ENCODE peak calls at places on chromosomes 4 and X, in eight cellular contexts. One of them, this sample, is unnamed.

GRCh38 chrX:17559728-17560379 is 177.4 kb upstream of the SCML1 start:
- DNase-seq in HCT116: peak
- DNase-seq in ovary: no peak
- DNase-seq in IMR-90: peak
- DNase-seq in thoracic aorta: no peak
- DNase-seq in cardiac fibroblast: peak
- DNase-seq in pancreas: no peak
- DNase-seq in GM06990: no peak
- DNase-seq in this sample: no peak

GRCh38 chr4:5707366-5708133 is 809 bp downstream of the EVC2 start:
- DNase-seq in HCT116: no peak
- DNase-seq in ovary: no peak
- DNase-seq in IMR-90: no peak
- DNase-seq in thoracic aorta: no peak
- DNase-seq in cardiac fibroblast: peak
- DNase-seq in pancreas: no peak
- DNase-seq in GM06990: peak
- DNase-seq in this sample: no peak

GRCh38 chr4:82833696-82834313 is 35.2 kb upstream of the SCD5 start:
- DNase-seq in HCT116: no peak
- DNase-seq in ovary: no peak
- DNase-seq in IMR-90: peak
- DNase-seq in thoracic aorta: no peak
- DNase-seq in cardiac fibroblast: peak
- DNase-seq in pancreas: no peak
- DNase-seq in GM06990: no peak
- DNase-seq in this sample: peak

GRCh38 chrX:54180403-54180802 is 2.7 kb downstream of the FAM120C start:
- DNase-seq in HCT116: no peak
- DNase-seq in ovary: no peak
- DNase-seq in IMR-90: peak
- DNase-seq in thoracic aorta: no peak
- DNase-seq in cardiac fibroblast: peak
- DNase-seq in pancreas: no peak
- DNase-seq in GM06990: no peak
- DNase-seq in this sample: no peak

GRCh38 chr4:67451464-67451863 is 93.8 kb downstream of the CENPC start:
- DNase-seq in HCT116: no peak
- DNase-seq in ovary: no peak
- DNase-seq in IMR-90: peak
- DNase-seq in thoracic aorta: no peak
- DNase-seq in cardiac fibroblast: peak
- DNase-seq in pancreas: no peak
- DNase-seq in GM06990: no peak
- DNase-seq in this sample: no peak

GRCh38 chr4:6824071-6824470 is 41.5 kb downstream of the KIAA0232 start:
- DNase-seq in HCT116: no peak
- DNase-seq in ovary: no peak
- DNase-seq in IMR-90: peak
- DNase-seq in thoracic aorta: no peak
- DNase-seq in cardiac fibroblast: peak
- DNase-seq in pancreas: no peak
- DNase-seq in GM06990: no peak
- DNase-seq in this sample: no peak

GRCh38 chrX:101550362-101550761 is at the start of gene ARMCX1:
- DNase-seq in HCT116: no peak
- DNase-seq in ovary: peak
- DNase-seq in IMR-90: peak
- DNase-seq in thoracic aorta: peak
- DNase-seq in cardiac fibroblast: peak
- DNase-seq in pancreas: peak
- DNase-seq in GM06990: peak
- DNase-seq in this sample: no peak

GRCh38 chrX:9902651-9903050 is 64.5 kb upstream of the CLDN34 start:
- DNase-seq in HCT116: no peak
- DNase-seq in ovary: no peak
- DNase-seq in IMR-90: peak
- DNase-seq in thoracic aorta: no peak
- DNase-seq in cardiac fibroblast: no peak
- DNase-seq in pancreas: peak
- DNase-seq in GM06990: no peak
- DNase-seq in this sample: no peak

GRCh38 chr4:105050896-105051295 is 95.8 kb upstream of the TET2 start:
- DNase-seq in HCT116: no peak
- DNase-seq in ovary: no peak
- DNase-seq in IMR-90: peak
- DNase-seq in thoracic aorta: no peak
- DNase-seq in cardiac fibroblast: peak
- DNase-seq in pancreas: no peak
- DNase-seq in GM06990: no peak
- DNase-seq in this sample: no peak

GRCh38 chr4:57168986-57169385 is 58.8 kb upstream of the IGFBP7 start:
- DNase-seq in HCT116: no peak
- DNase-seq in ovary: no peak
- DNase-seq in IMR-90: no peak
- DNase-seq in thoracic aorta: no peak
- DNase-seq in cardiac fibroblast: no peak
- DNase-seq in pancreas: no peak
- DNase-seq in GM06990: no peak
- DNase-seq in this sample: no peak

GRCh38 chr4:155629831-155630425 is 36.7 kb upstream of the GUCY1A1 start:
- DNase-seq in HCT116: no peak
- DNase-seq in ovary: no peak
- DNase-seq in IMR-90: peak
- DNase-seq in thoracic aorta: no peak
- DNase-seq in cardiac fibroblast: no peak
- DNase-seq in pancreas: no peak
- DNase-seq in GM06990: no peak
- DNase-seq in this sample: no peak

GRCh38 chr4:8694226-8694625 is 101.7 kb downstream of the CPZ start:
- DNase-seq in HCT116: no peak
- DNase-seq in ovary: no peak
- DNase-seq in IMR-90: no peak
- DNase-seq in thoracic aorta: no peak
- DNase-seq in cardiac fibroblast: no peak
- DNase-seq in pancreas: no peak
- DNase-seq in GM06990: no peak
- DNase-seq in this sample: no peak

GRCh38 chr4:74640111-74640903 is 154.0 kb downstream of the BTC start:
- DNase-seq in HCT116: no peak
- DNase-seq in ovary: no peak
- DNase-seq in IMR-90: peak
- DNase-seq in thoracic aorta: no peak
- DNase-seq in cardiac fibroblast: peak
- DNase-seq in pancreas: no peak
- DNase-seq in GM06990: no peak
- DNase-seq in this sample: no peak

GRCh38 chr4:8303485-8304281 is 34.1 kb downstream of the HTRA3 start:
- DNase-seq in HCT116: peak
- DNase-seq in ovary: peak
- DNase-seq in IMR-90: peak
- DNase-seq in thoracic aorta: no peak
- DNase-seq in cardiac fibroblast: peak
- DNase-seq in pancreas: no peak
- DNase-seq in GM06990: no peak
- DNase-seq in this sample: peak

GRCh38 chr4:135120190-135120589 is 918.6 kb upstream of the PABPC4L start:
- DNase-seq in HCT116: no peak
- DNase-seq in ovary: no peak
- DNase-seq in IMR-90: peak
- DNase-seq in thoracic aorta: no peak
- DNase-seq in cardiac fibroblast: peak
- DNase-seq in pancreas: no peak
- DNase-seq in GM06990: no peak
- DNase-seq in this sample: no peak

GRCh38 chr4:18454349-18454748 is 432.8 kb upstream of the LCORL start:
- DNase-seq in HCT116: no peak
- DNase-seq in ovary: no peak
- DNase-seq in IMR-90: no peak
- DNase-seq in thoracic aorta: no peak
- DNase-seq in cardiac fibroblast: no peak
- DNase-seq in pancreas: no peak
- DNase-seq in GM06990: no peak
- DNase-seq in this sample: no peak

DNA sequence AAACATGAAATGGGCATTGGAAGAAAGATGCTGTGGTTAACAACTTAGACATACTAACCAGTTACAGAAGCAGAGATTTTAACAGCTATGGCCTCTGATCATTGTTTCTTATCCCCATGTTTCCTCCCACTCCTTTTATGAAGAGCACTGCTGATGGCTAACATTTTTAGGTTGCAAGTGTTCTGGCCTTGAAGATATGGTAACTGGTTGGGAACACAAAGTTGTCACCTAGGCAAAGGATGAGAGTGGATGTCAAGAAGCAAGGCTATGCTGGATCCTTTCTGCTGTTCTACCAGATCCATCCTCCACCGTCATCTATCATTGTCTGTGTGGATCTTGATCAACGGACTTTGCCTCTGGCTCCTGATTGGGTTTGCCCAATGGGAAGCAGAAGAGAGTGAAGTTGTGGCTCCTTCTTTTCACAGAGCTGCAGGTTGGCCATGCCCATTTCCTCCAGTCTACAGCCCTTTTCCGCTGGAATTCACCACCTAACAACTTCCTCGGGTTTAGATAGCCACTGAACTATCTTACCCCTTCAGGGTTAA is 48.9 kb upstream of the SPP1 start:
- DNase-seq in HCT116: no peak
- DNase-seq in ovary: no peak
- DNase-seq in IMR-90: no peak
- DNase-seq in thoracic aorta: no peak
- DNase-seq in cardiac fibroblast: no peak
- DNase-seq in pancreas: no peak
- DNase-seq in GM06990: no peak
- DNase-seq in this sample: no peak
- H3K4me3 ChIP-seq in HCT116: no peak
- H3K4me3 ChIP-seq in ovary: no peak
- H3K4me3 ChIP-seq in IMR-90: no peak
- H3K4me3 ChIP-seq in thoracic aorta: no peak
- H3K4me3 ChIP-seq in cardiac fibroblast: no peak
- H3K4me3 ChIP-seq in pancreas: no peak
- H3K4me3 ChIP-seq in GM06990: no peak
- H3K4me3 ChIP-seq in this sample: no peak

GRCh38 chrX:108699368-108699767 is 37.0 kb downstream of the IRS4 start:
- DNase-seq in HCT116: peak
- DNase-seq in ovary: no peak
- DNase-seq in IMR-90: peak
- DNase-seq in thoracic aorta: no peak
- DNase-seq in cardiac fibroblast: peak
- DNase-seq in pancreas: no peak
- DNase-seq in GM06990: peak
- DNase-seq in this sample: no peak
- TF ChIP-seq CTCF in HCT116: peak
- TF ChIP-seq CTCF in ovary: no peak
- TF ChIP-seq CTCF in IMR-90: peak
- TF ChIP-seq CTCF in thoracic aorta: no peak
- TF ChIP-seq CTCF in cardiac fibroblast: no peak
- TF ChIP-seq CTCF in pancreas: no peak
- TF ChIP-seq CTCF in GM06990: peak
- TF ChIP-seq CTCF in this sample: peak

GRCh38 chr4:30722916-30723270 is 2.7 kb downstream of the PCDH7 start:
- DNase-seq in HCT116: no peak
- DNase-seq in ovary: no peak
- DNase-seq in IMR-90: no peak
- DNase-seq in thoracic aorta: no peak
- DNase-seq in cardiac fibroblast: no peak
- DNase-seq in pancreas: peak
- DNase-seq in GM06990: peak
- DNase-seq in this sample: no peak

GRCh38 chr4:30726090-30726668 is 6.0 kb downstream of the PCDH7 start:
- DNase-seq in HCT116: no peak
- DNase-seq in ovary: no peak
- DNase-seq in IMR-90: no peak
- DNase-seq in thoracic aorta: no peak
- DNase-seq in cardiac fibroblast: no peak
- DNase-seq in pancreas: no peak
- DNase-seq in GM06990: no peak
- DNase-seq in this sample: no peak

GRCh38 chr4:30725562-30725961 is 5.4 kb downstream of the PCDH7 start:
- DNase-seq in HCT116: no peak
- DNase-seq in ovary: no peak
- DNase-seq in IMR-90: no peak
- DNase-seq in thoracic aorta: no peak
- DNase-seq in cardiac fibroblast: no peak
- DNase-seq in pancreas: no peak
- DNase-seq in GM06990: no peak
- DNase-seq in this sample: no peak

GRCh38 chr4:30722092-30722915 is 2.1 kb downstream of the PCDH7 start:
- DNase-seq in HCT116: no peak
- DNase-seq in ovary: no peak
- DNase-seq in IMR-90: no peak
- DNase-seq in thoracic aorta: no peak
- DNase-seq in cardiac fibroblast: no peak
- DNase-seq in pancreas: peak
- DNase-seq in GM06990: peak
- DNase-seq in this sample: no peak

GRCh38 chr4:30724217-30724616 is 4.0 kb downstream of the PCDH7 start:
- DNase-seq in HCT116: no peak
- DNase-seq in ovary: no peak
- DNase-seq in IMR-90: no peak
- DNase-seq in thoracic aorta: no peak
- DNase-seq in cardiac fibroblast: no peak
- DNase-seq in pancreas: no peak
- DNase-seq in GM06990: no peak
- DNase-seq in this sample: no peak
- H3K4me3 ChIP-seq in HCT116: no peak
- H3K4me3 ChIP-seq in ovary: peak
- H3K4me3 ChIP-seq in IMR-90: peak
- H3K4me3 ChIP-seq in thoracic aorta: peak
- H3K4me3 ChIP-seq in cardiac fibroblast: no peak
- H3K4me3 ChIP-seq in pancreas: no peak
- H3K4me3 ChIP-seq in GM06990: no peak
- H3K4me3 ChIP-seq in this sample: no peak

GRCh38 chrX:115894087-115894486 is 276.5 kb upstream of the AGTR2 start:
- DNase-seq in HCT116: peak
- DNase-seq in ovary: peak
- DNase-seq in IMR-90: peak
- DNase-seq in thoracic aorta: no peak
- DNase-seq in cardiac fibroblast: peak
- DNase-seq in pancreas: peak
- DNase-seq in GM06990: no peak
- DNase-seq in this sample: no peak

GRCh38 chrX:115895678-115896329 is 274.7 kb upstream of the AGTR2 start:
- DNase-seq in HCT116: no peak
- DNase-seq in ovary: no peak
- DNase-seq in IMR-90: no peak
- DNase-seq in thoracic aorta: no peak
- DNase-seq in cardiac fibroblast: no peak
- DNase-seq in pancreas: peak
- DNase-seq in GM06990: no peak
- DNase-seq in this sample: no peak

GRCh38 chrX:115892056-115892708 is 278.4 kb upstream of the AGTR2 start:
- DNase-seq in HCT116: peak
- DNase-seq in ovary: no peak
- DNase-seq in IMR-90: no peak
- DNase-seq in thoracic aorta: no peak
- DNase-seq in cardiac fibroblast: no peak
- DNase-seq in pancreas: no peak
- DNase-seq in GM06990: no peak
- DNase-seq in this sample: no peak

GRCh38 chrX:115896362-115896761 is 274.2 kb upstream of the AGTR2 start:
- DNase-seq in HCT116: no peak
- DNase-seq in ovary: no peak
- DNase-seq in IMR-90: no peak
- DNase-seq in thoracic aorta: no peak
- DNase-seq in cardiac fibroblast: no peak
- DNase-seq in pancreas: no peak
- DNase-seq in GM06990: no peak
- DNase-seq in this sample: no peak

GRCh38 chrX:115892787-115893671 is 277.5 kb upstream of the AGTR2 start:
- DNase-seq in HCT116: peak
- DNase-seq in ovary: peak
- DNase-seq in IMR-90: peak
- DNase-seq in thoracic aorta: no peak
- DNase-seq in cardiac fibroblast: peak
- DNase-seq in pancreas: peak
- DNase-seq in GM06990: peak
- DNase-seq in this sample: no peak
- TF ChIP-seq CTCF in HCT116: peak
- TF ChIP-seq CTCF in ovary: peak
- TF ChIP-seq CTCF in IMR-90: peak
- TF ChIP-seq CTCF in thoracic aorta: no peak
- TF ChIP-seq CTCF in cardiac fibroblast: no peak
- TF ChIP-seq CTCF in pancreas: peak
- TF ChIP-seq CTCF in GM06990: peak
- TF ChIP-seq CTCF in this sample: no peak

This sample was measured in AG04449.